ENCODE peak calls at places on chromosomes 12 and 14, in four cellular contexts. One of them, this sample, is unnamed.

GRCh38 chr12:8780389-8780788 is 42.0 kb upstream of the A2ML1 start:
- DNase-seq in SK-N-SH: peak; percentile 24
- DNase-seq in HepG2: peak; percentile 16
- DNase-seq in K562: peak; percentile 15
- DNase-seq in this sample: no peak

GRCh38 chr12:109818900-109819500 is 14.2 kb downstream of the TRPV4 start:
- DNase-seq in SK-N-SH: no peak
- DNase-seq in K562: no peak
- DNase-seq in HepG2: peak; percentile 37
- DNase-seq in this sample: no peak

GRCh38 chr14:78614651-78615050 is 444.5 kb downstream of the NRXN3 start:
- DNase-seq in HepG2: no peak
- DNase-seq in K562: no peak
- DNase-seq in SK-N-SH: no peak
- DNase-seq in this sample: no peak

GRCh38 chr12:119182701-119183493 is 4.2 kb downstream of the HSPB8 start:
- DNase-seq in K562: no peak
- DNase-seq in SK-N-SH: no peak
- DNase-seq in HepG2: no peak
- DNase-seq in this sample: no peak

GRCh38 chr14:75334191-75335051 is 55.8 kb downstream of the FOS start:
- DNase-seq in HepG2: no peak
- DNase-seq in K562: no peak
- DNase-seq in SK-N-SH: no peak
- DNase-seq in this sample: no peak

GRCh38 chr14:31945074-31945613 is 132.0 kb upstream of the ARHGAP5 start:
- DNase-seq in K562: no peak
- DNase-seq in HepG2: peak; percentile 60
- DNase-seq in SK-N-SH: peak; percentile 70
- DNase-seq in this sample: no peak

GRCh38 chr12:119384340-119384739 is 49.8 kb downstream of the CCDC60 start:
- DNase-seq in K562: no peak
- DNase-seq in SK-N-SH: no peak
- DNase-seq in HepG2: no peak
- DNase-seq in this sample: no peak

GRCh38 chr14:103188691-103189480 is 65.6 kb downstream of the TNFAIP2 start:
- DNase-seq in HepG2: no peak
- DNase-seq in K562: no peak
- DNase-seq in SK-N-SH: peak; percentile 64
- DNase-seq in this sample: peak; percentile 61

GRCh38 chr14:74913393-74913792 is 9.7 kb downstream of the RPS6KL1 start:
- DNase-seq in SK-N-SH: no peak
- DNase-seq in K562: no peak
- DNase-seq in HepG2: no peak
- DNase-seq in this sample: no peak

GRCh38 chr14:94373708-94374107 is 14.7 kb downstream of the SERPINA1 start:
- DNase-seq in K562: no peak
- DNase-seq in SK-N-SH: no peak
- DNase-seq in HepG2: no peak
- DNase-seq in this sample: no peak

GRCh38 chr14:22319526-22320352 is 269.3 kb downstream of the DAD1 start:
- DNase-seq in HepG2: peak; percentile 80
- DNase-seq in K562: no peak
- DNase-seq in SK-N-SH: peak; percentile 30
- DNase-seq in this sample: peak; percentile 40

GRCh38 chr12:124476011-124476400 is 91.4 kb downstream of the NCOR2 start:
- DNase-seq in HepG2: no peak
- DNase-seq in SK-N-SH: no peak
- DNase-seq in K562: no peak
- DNase-seq in this sample: no peak

GRCh38 chr12:94954029-94954685 is 49.3 kb downstream of the NDUFA12 start:
- DNase-seq in HepG2: no peak
- DNase-seq in SK-N-SH: no peak
- DNase-seq in K562: peak; percentile 70
- DNase-seq in this sample: no peak

GRCh38 chr12:110355080-110355479 is 48.4 kb downstream of the ANAPC7 start:
- DNase-seq in K562: peak; percentile 61
- DNase-seq in HepG2: peak; percentile 55
- DNase-seq in SK-N-SH: peak; percentile 48
- DNase-seq in this sample: peak; percentile 61

GRCh38 chr14:67663633-67664032 is 10.8 kb downstream of the VTI1B start:
- DNase-seq in HepG2: no peak
- DNase-seq in SK-N-SH: no peak
- DNase-seq in K562: no peak
- DNase-seq in this sample: no peak

GRCh38 chr12:132445884-132446471 is 44.0 kb upstream of the FBRSL1 start:
- DNase-seq in K562: peak; percentile 95
- DNase-seq in SK-N-SH: no peak
- DNase-seq in HepG2: no peak
- DNase-seq in this sample: peak; percentile 83

GRCh38 chr12:45898094-45898493 is 92.3 kb downstream of the SCAF11 start:
- DNase-seq in SK-N-SH: no peak
- DNase-seq in K562: no peak
- DNase-seq in HepG2: no peak
- DNase-seq in this sample: no peak

GRCh38 chr12:5088586-5089264 is 45.0 kb downstream of the KCNA5 start:
- DNase-seq in SK-N-SH: peak; percentile 27
- DNase-seq in HepG2: no peak
- DNase-seq in K562: no peak
- DNase-seq in this sample: no peak

GRCh38 chr12:56128669-56129209 is 672 bp downstream of the ESYT1 start:
- DNase-seq in HepG2: no peak
- DNase-seq in SK-N-SH: peak; percentile 53
- DNase-seq in K562: peak; percentile 33
- DNase-seq in this sample: no peak

GRCh38 chr12:9911708-9912107 is 20.5 kb downstream of the CLEC2A start:
- DNase-seq in K562: no peak
- DNase-seq in SK-N-SH: no peak
- DNase-seq in HepG2: no peak
- DNase-seq in this sample: no peak

GRCh38 chr14:104875811-104876210 is 10.7 kb downstream of the CEP170B start:
- DNase-seq in K562: no peak
- DNase-seq in HepG2: no peak
- DNase-seq in SK-N-SH: no peak
- DNase-seq in this sample: no peak

GRCh38 chr14:78253986-78254385 is 83.8 kb downstream of the NRXN3 start:
- DNase-seq in K562: no peak
- DNase-seq in SK-N-SH: no peak
- DNase-seq in HepG2: no peak
- DNase-seq in this sample: no peak

GRCh38 chr12:129163861-129164260 is 310.6 kb downstream of the GLT1D1 start:
- DNase-seq in HepG2: no peak
- DNase-seq in K562: no peak
- DNase-seq in SK-N-SH: no peak
- DNase-seq in this sample: no peak

GRCh38 chr12:21615441-21615840 is 10.8 kb upstream of the GYS2 start:
- DNase-seq in HepG2: no peak
- DNase-seq in SK-N-SH: no peak
- DNase-seq in K562: no peak
- DNase-seq in this sample: no peak

GRCh38 chr12:110563702-110564470 is 19.2 kb downstream of the PPTC7 start:
- DNase-seq in SK-N-SH: no peak
- DNase-seq in K562: no peak
- DNase-seq in HepG2: no peak
- DNase-seq in this sample: no peak

GRCh38 chr14:36516719-36517241 is 3.3 kb downstream of the NKX2-1 start:
- DNase-seq in HepG2: no peak
- DNase-seq in SK-N-SH: peak; percentile 3
- DNase-seq in K562: no peak
- DNase-seq in this sample: peak; percentile 17

DNA sequence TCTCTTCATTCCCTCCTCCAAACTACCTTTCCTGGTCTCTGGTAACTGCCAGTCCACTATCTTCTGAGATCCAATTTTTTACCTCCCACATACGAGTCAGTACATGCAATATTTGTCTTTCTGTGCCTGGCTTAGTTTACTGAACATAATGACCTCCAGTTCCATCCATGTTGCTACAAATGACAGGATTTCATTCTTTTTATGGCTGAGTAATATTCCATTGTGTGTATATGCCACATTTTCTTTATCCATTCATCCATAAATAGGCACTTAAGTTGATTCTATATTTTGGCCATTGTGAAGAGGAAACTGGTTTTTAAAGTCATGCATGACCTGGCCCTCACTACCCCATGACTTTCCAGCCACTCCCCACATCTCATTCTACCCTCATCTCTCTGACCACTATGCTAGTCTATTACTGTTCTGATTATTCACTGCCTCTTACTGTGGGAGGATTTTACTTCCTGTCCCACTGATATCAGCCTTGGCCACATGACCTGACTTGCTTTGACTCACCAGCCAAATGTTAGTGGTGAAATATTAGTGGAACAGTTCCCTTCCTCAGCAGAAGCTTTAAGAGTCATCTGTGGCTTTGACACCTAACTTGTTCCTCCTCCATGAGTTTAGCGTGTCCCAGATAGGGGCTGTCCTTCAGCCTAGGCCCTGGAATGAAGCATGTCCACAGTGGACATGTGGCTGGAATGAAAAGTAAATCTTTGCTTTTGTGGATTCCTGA is 52.2 kb downstream of the GOLGA5 start:
- DNase-seq in K562: peak; percentile 9
- DNase-seq in HepG2: no peak
- DNase-seq in SK-N-SH: no peak
- DNase-seq in this sample: no peak
- TF ChIP-seq FOXJ3 in K562: no peak
- TF ChIP-seq FOXJ3 in HepG2: no peak
- TF ChIP-seq FOXJ3 in SK-N-SH: no peak
- TF ChIP-seq FOXJ3 in this sample: no peak

GRCh38 chr12:96242597-96242996 is 48.4 kb downstream of the ELK3 start:
- DNase-seq in HepG2: no peak
- DNase-seq in K562: peak; percentile 49
- DNase-seq in SK-N-SH: no peak
- DNase-seq in this sample: no peak
- TF ChIP-seq FOXJ3 in HepG2: no peak
- TF ChIP-seq FOXJ3 in K562: no peak
- TF ChIP-seq FOXJ3 in SK-N-SH: no peak
- TF ChIP-seq FOXJ3 in this sample: no peak

GRCh38 chr14:53975444-53975843 is 18.8 kb upstream of the BMP4 start:
- DNase-seq in K562: no peak
- DNase-seq in SK-N-SH: no peak
- DNase-seq in HepG2: peak; percentile 50
- DNase-seq in this sample: no peak
- TF ChIP-seq FOXJ3 in K562: no peak
- TF ChIP-seq FOXJ3 in SK-N-SH: no peak
- TF ChIP-seq FOXJ3 in HepG2: no peak
- TF ChIP-seq FOXJ3 in this sample: no peak

DNA sequence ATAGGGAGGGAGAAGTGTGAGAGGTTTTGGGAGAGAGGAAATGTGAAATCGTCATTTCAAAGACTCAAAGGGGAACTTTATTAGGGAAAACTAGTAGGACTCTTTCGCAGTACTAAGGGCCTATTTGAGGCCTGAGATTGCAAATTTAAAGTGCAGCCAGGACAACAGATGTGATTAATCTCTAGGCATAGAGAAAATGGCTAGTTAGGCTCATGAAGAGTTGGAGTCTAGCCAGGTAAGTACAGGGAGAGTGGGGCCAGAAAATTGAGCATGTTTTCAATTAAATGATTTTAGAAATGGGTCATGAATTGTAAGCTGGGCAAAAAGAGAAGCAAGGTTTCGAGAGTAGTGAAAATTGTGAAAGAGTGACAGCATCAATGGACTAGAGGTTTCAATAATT is 91.9 kb upstream of the LMNTD1 start:
- DNase-seq in K562: no peak
- DNase-seq in HepG2: no peak
- DNase-seq in SK-N-SH: peak; percentile 43
- DNase-seq in this sample: no peak
- TF ChIP-seq FOXJ3 in K562: no peak
- TF ChIP-seq FOXJ3 in HepG2: no peak
- TF ChIP-seq FOXJ3 in SK-N-SH: no peak
- TF ChIP-seq FOXJ3 in this sample: no peak

GRCh38 chr12:102021540-102022246 is 40.1 kb downstream of the WASHC3 start:
- DNase-seq in K562: no peak
- DNase-seq in SK-N-SH: no peak
- DNase-seq in HepG2: no peak
- DNase-seq in this sample: no peak
- TF ChIP-seq FOXJ3 in K562: no peak
- TF ChIP-seq FOXJ3 in SK-N-SH: no peak
- TF ChIP-seq FOXJ3 in HepG2: no peak
- TF ChIP-seq FOXJ3 in this sample: no peak

GRCh38 chr14:97634786-97635185 is 837.6 kb downstream of the VRK1 start:
- DNase-seq in K562: no peak
- DNase-seq in SK-N-SH: no peak
- DNase-seq in HepG2: no peak
- DNase-seq in this sample: no peak
- TF ChIP-seq FOXJ3 in K562: no peak
- TF ChIP-seq FOXJ3 in SK-N-SH: no peak
- TF ChIP-seq FOXJ3 in HepG2: no peak
- TF ChIP-seq FOXJ3 in this sample: no peak

DNA sequence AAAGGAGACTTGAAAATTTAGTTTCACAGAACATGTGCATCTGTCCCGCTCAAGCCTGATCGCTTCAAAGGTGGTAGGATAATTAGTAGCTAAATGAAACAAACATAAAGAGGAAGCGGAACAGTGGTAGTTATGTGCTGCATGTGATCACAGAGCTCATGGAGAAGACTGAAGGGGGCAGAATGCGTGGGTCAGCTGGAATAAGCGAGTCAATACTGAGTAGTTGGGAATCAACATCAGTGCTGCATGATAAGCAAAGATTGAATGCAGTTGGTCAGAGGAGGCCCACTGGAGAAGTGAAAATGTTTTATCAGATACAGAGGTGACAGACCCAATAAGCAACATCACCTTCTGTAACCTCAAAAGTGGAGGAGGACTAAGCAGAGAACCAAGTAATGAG is 95.1 kb upstream of the RFX4 start:
- DNase-seq in HepG2: no peak
- DNase-seq in SK-N-SH: no peak
- DNase-seq in K562: no peak
- DNase-seq in this sample: no peak
- TF ChIP-seq FOXJ3 in HepG2: no peak
- TF ChIP-seq FOXJ3 in SK-N-SH: no peak
- TF ChIP-seq FOXJ3 in K562: no peak
- TF ChIP-seq FOXJ3 in this sample: no peak

GRCh38 chr12:85955127-85955526 is 81.0 kb downstream of the NTS start:
- DNase-seq in HepG2: no peak
- DNase-seq in SK-N-SH: peak; percentile 4
- DNase-seq in K562: no peak
- DNase-seq in this sample: no peak

GRCh38 chr12:85948340-85948739 is 74.2 kb downstream of the NTS start:
- DNase-seq in SK-N-SH: no peak
- DNase-seq in K562: no peak
- DNase-seq in HepG2: no peak
- DNase-seq in this sample: no peak

GRCh38 chr12:85949253-85949652 is 75.2 kb downstream of the NTS start:
- DNase-seq in K562: no peak
- DNase-seq in SK-N-SH: no peak
- DNase-seq in HepG2: no peak
- DNase-seq in this sample: no peak

GRCh38 chr12:85947286-85947685 is 73.2 kb downstream of the NTS start:
- DNase-seq in SK-N-SH: no peak
- DNase-seq in K562: no peak
- DNase-seq in HepG2: no peak
- DNase-seq in this sample: peak; percentile 29

DNA sequence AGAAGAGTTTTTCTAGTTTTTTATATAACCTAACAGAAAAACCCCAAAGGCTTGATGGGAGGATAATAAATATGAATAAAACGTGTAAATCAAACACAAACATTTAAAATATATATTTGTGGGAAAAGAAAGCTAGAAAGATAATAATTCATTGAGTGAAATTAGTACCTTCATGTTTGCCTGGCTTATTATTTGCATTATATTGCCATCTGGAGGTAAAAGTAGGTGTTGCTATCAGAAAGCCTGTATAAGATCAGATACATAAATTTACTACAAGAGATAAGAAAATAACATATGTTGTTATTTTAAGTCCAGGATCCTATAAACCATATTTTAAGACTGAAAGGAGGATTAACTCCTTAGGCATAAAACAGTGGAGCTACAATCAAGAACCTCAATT is 77.7 kb downstream of the NTS start:
- DNase-seq in SK-N-SH: peak; percentile 3
- DNase-seq in HepG2: no peak
- DNase-seq in K562: no peak
- DNase-seq in this sample: no peak
- TF ChIP-seq FOXJ3 in SK-N-SH: no peak
- TF ChIP-seq FOXJ3 in HepG2: no peak
- TF ChIP-seq FOXJ3 in K562: no peak
- TF ChIP-seq FOXJ3 in this sample: no peak

This sample was measured in WTC11.